ENCODE peak calls at places on chromosomes 6 and 20, in six cellular contexts. G, F, Z, B, W and E are unnamed samples. For H3K4me1 and H3K27me3, the result is how much of the 10 kb centered on the place peaks cover.

GRCh38 chr6:30061766-30062458 is 847 bp downstream of the POLR1H start:
- DNase-seq in G (peak), F (peak), Z (no peak), B (peak), W (peak), E (no peak)

GRCh38 chr6:167153523-167153959 is 4.2 kb downstream of the GPR31 start:
- DNase-seq in G (no peak), F (no peak), Z (no peak), B (peak), W (peak), E (no peak)

GRCh38 chr20:50572922-50573777 is 63.0 kb downstream of the PTPN1 start:
- DNase-seq in G (no peak), F (no peak), Z (no peak), B (peak), W (no peak), E (no peak)

GRCh38 chr20:5041433-5041832 is 40.1 kb upstream of the SLC23A2 start:
- DNase-seq in G (no peak), F (no peak), Z (no peak), B (no peak), W (no peak), E (no peak)

GRCh38 chr20:57381596-57382503 is 9.3 kb upstream of the RBM38 start:
- DNase-seq in G (peak), F (peak), Z (peak), B (peak), W (peak), E (peak)

GRCh38 chr20:22678678-22679077 is 94.3 kb upstream of the FOXA2 start:
- DNase-seq in G (no peak), F (no peak), Z (no peak), B (no peak), W (no peak), E (no peak)

GRCh38 chr6:1757133-1757532 is 147.4 kb downstream of the FOXC1 start:
- DNase-seq in G (no peak), F (no peak), Z (no peak), B (no peak), W (no peak), E (no peak)

GRCh38 chr6:53539561-53539960 is 5.3 kb downstream of the GCLC start:
- DNase-seq in G (no peak), F (no peak), Z (no peak), B (no peak), W (no peak), E (no peak)

GRCh38 chr6:41122373-41122772 is 31.8 kb downstream of the TREML1 start:
- DNase-seq in G (no peak), F (no peak), Z (no peak), B (peak), W (no peak), E (no peak)

GRCh38 chr6:140174509-140174908 is 800.1 kb upstream of the CITED2 start:
- DNase-seq in G (no peak), F (no peak), Z (no peak), B (peak), W (no peak), E (no peak)

DNA sequence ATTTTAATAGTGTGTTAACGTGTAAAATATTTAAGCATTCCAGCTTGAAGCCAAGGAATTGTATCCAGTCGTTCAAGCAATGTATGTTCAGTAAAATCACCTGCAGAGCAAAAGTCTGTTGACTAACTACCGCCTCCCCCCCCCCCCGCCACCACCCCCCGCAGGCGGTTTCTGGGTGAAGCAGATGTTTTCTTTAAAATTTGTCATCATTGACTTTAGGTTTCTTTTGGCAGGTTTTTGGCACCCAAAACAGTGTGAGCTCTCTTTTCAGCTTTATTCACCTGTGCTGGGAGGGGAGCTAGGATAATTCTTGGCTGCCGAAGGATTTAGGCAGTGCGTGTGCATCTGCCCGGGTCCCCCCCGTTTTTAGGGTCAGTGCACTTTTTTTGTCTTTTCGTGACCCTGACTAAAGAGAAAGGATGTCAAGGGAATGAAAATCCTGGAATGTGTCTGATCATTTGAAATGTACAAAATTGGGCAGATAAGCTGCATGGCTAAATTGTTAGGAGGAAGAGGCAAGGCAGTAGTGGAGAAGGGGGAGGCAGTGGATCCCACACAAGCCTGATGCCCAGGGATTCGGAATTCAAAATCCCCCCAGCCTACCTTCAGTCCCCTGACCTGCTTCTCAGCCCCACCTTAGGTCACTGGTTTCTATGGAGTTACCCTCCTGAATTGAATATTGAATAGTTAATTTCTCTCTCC is 1.1 kb downstream of the EDN1 start:
- DNase-seq in G (no peak), F (no peak), Z (no peak), B (no peak), W (no peak), E (no peak)
- H3K4me1 ChIP-seq in G (under half), F (half or more), Z (under half), B (under half), W (half or more), E (under half)

GRCh38 chr20:62469352-62469751 is 6.4 kb downstream of the GATA5 start:
- DNase-seq in G (no peak), F (no peak), Z (no peak), B (no peak), W (no peak), E (no peak)
- H3K27me3 ChIP-seq in G (under half), F (under half), Z (under half), B (half or more), W (half or more), E (under half)

DNA sequence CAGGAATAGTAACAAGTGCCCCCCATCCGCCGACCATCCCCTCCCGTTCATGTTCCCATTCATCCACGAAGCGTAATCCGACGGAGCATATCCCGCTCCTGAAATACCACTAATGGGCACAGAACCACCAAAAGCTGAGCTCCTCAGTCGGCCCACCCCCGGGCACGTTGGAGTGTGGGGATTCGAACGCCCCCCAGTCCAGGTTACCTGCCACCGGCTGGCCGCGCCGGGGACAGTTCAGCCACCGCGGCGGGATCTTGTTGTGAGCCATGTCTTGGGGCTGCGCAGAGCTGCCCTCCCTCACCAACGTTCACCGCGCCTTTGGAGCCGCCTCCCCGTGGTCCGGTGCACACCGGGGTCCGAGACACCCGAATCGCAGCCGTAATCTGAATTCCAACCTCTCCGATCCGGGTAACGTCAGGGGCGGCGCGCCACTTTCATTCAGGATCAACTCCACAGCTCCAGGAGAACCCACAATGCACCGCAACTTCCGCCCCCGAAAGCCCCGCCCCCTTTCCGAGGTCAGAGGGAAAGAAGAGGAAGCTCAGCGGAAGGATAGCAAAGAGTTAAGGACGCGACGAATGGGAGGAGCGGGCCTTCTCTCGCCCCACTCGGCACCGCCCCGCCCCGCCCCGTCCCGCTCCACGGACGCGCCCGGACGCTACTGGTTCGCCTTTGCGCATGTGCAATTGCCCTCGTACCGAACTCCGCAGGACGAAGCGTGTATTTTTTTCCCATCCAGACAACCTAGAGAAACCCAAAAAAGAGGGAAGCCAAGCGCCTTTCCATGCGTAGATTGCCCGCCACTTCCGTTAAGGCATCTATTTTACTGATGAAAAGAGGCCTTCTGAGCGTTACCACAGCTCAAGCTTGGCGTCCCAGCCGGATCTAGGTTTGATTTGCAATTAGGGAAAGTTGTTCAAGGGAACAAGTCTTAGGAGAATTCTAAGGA is at the start of gene RNGTT:
- DNase-seq in G (peak), F (peak), Z (peak), B (peak), W (peak), E (peak)
- TF ChIP-seq POLR2A in G (peak), F (peak), Z (no peak), B (peak), W (peak), E (no peak)

GRCh38 chr20:37369846-37370245 is 23.9 kb downstream of the SRC start:
- DNase-seq in G (no peak), F (no peak), Z (no peak), B (no peak), W (no peak), E (no peak)

GRCh38 chr20:37365760-37366638 is 20.1 kb downstream of the SRC start:
- DNase-seq in G (no peak), F (no peak), Z (no peak), B (no peak), W (no peak), E (no peak)

GRCh38 chr20:37364013-37364926 is 18.3 kb downstream of the SRC start:
- DNase-seq in G (no peak), F (no peak), Z (no peak), B (no peak), W (no peak), E (peak)

GRCh38 chr20:37364927-37365272 is 19.0 kb downstream of the SRC start:
- DNase-seq in G (no peak), F (no peak), Z (no peak), B (no peak), W (no peak), E (no peak)

GRCh38 chr20:37366749-37367148 is 20.8 kb downstream of the SRC start:
- DNase-seq in G (no peak), F (no peak), Z (no peak), B (no peak), W (no peak), E (no peak)
- H3K4me1 ChIP-seq in G (under half), F (under half), Z (under half), B (under half), W (under half), E (under half)

DNA sequence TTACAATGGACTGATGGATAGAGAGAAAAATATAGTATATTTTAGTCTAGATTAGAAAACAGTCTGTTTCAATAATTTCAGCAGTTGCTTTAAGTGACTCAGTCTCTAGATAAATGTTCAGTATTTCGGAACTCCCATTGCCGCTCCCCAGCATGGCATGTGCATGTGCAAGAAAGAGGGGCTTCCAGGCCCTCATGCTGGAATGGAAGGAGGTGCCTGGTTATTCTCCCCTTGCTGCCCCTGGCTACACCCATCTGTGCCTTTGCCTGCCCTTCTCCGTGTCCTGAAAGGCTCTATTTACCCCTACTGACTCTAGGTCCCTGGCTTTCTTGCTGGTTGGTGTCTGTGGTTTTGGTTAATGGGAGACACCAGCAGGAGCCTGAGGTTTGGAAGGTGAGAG is 115.7 kb upstream of the IFNGR1 start:
- DNase-seq in G (no peak), F (no peak), Z (no peak), B (no peak), W (no peak), E (no peak)
- H3K27me3 ChIP-seq in G (under half), F (under half), Z (under half), B (under half), W (under half), E (under half)

DNA sequence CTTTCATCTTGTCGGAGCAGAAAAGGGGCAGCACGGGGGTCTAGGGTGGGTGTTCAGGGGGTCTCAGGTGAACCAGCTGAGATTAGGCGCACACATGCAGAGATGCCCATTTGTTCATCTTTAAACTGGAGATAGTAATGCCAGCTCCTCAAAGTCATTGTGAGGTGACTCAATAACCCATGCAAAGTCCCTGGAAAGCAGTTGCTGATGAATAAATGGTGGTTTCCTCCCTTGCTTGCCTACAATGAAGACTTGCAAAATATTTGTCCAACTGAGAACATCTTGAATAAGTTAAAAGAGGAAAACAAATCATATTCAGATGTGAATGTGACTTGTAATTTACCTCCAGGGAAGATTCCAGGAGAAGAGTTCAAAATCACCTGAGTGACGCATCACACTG is 206.9 kb downstream of the LY86 start:
- DNase-seq in G (no peak), F (no peak), Z (no peak), B (no peak), W (no peak), E (no peak)
- TF ChIP-seq POLR2A in G (no peak), F (no peak), Z (no peak), B (no peak), W (no peak), E (no peak)

GRCh38 chr6:3353504-3353903 is 94.8 kb downstream of the PSMG4 start:
- DNase-seq in G (no peak), F (no peak), Z (no peak), B (no peak), W (no peak), E (no peak)
- H3K4me1 ChIP-seq in G (under half), F (half or more), Z (under half), B (under half), W (under half), E (under half)

GRCh38 chr6:50707191-50707590 is 6.1 kb upstream of the TFAP2D start:
- DNase-seq in G (no peak), F (no peak), Z (no peak), B (no peak), W (no peak), E (no peak)
- H3K27me3 ChIP-seq in G (under half), F (under half), Z (half or more), B (under half), W (half or more), E (under half)

DNA sequence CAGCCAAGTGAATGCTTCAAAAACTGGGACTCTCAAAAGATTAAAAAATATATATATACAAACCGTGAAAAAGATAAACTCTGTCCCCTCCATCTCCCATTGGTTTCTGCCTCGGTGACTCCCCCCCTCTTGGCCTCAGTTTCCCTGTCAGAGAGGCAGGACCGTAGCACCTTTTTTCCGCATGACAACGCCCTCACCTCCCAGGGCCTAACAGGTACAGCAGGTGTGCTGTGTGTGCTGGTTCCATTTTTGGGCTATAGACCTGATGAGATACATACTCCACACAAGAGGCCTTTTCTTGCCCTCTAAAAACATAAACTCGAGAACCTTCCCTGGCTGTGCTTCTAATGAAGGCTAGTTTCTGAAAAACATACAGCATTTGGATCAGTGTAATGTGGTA is 49.5 kb downstream of the GNAS start:
- DNase-seq in G (no peak), F (no peak), Z (no peak), B (no peak), W (no peak), E (no peak)
- TF ChIP-seq POLR2A in G (no peak), F (no peak), Z (no peak), B (no peak), W (no peak), E (no peak)